ENCODE peak calls at places on chromosome 19, in six cellular contexts. P is activated CD4-positive, CD25-positive, alpha-beta regulatory T cell treated with anti-CD3 and anti-CD28 coated beads, Interleukin-2, amount 50 U/mL, for 72 hours; E is HCT116; U is caudate nucleus; Y is left cardiac atrium; F is upper lobe of right lung. D is an unnamed sample.

GRCh38 chr19:55632463-55632834 is 8.1 kb upstream of the ZNF784 start:
- DNase-seq in Y (peak), P (peak), U (peak), F (peak), E (peak), D (peak)

GRCh38 chr19:11530432-11530831 is 1.5 kb upstream of the ECSIT start:
- DNase-seq in F (peak), Y (peak), E (peak), P (peak), U (peak), D (peak)

GRCh38 chr19:15250635-15250993 is 18.4 kb upstream of the EPHX3 start:
- DNase-seq in F (no peak), Y (no peak), U (no peak), E (no peak), P (no peak), D (no peak)

GRCh38 chr19:15101479-15102082 is 5.6 kb upstream of the SYDE1 start:
- DNase-seq in P (peak), F (no peak), E (peak), U (no peak), Y (no peak), D (peak)

GRCh38 chr19:28644261-28644660 is 568.7 kb downstream of the UQCRFS1 start:
- DNase-seq in E (no peak), P (no peak), U (no peak), F (no peak), Y (no peak), D (no peak)

GRCh38 chr19:10927691-10928562 is 512 bp downstream of the YIPF2 start:
- DNase-seq in F (no peak), Y (no peak), E (no peak), P (peak), U (no peak), D (no peak)

GRCh38 chr19:1066251-1066747 is 668 bp upstream of the ARHGAP45 start:
- DNase-seq in Y (no peak), F (no peak), E (no peak), P (no peak), U (no peak), D (peak)

GRCh38 chr19:48897181-48897580 is 1.4 kb downstream of the TULP2 start:
- DNase-seq in Y (no peak), E (no peak), F (no peak), P (no peak), U (no peak), D (no peak)

GRCh38 chr19:7515471-7516226 is at the start of gene ZNF358:
- DNase-seq in P (no peak), U (peak), E (no peak), Y (peak), F (peak), D (peak)

GRCh38 chr19:31890230-31890629 is 455.2 kb upstream of the ZNF507 start:
- DNase-seq in Y (no peak), U (no peak), E (no peak), F (no peak), P (no peak), D (no peak)

GRCh38 chr19:40403262-40403984 is 9.8 kb downstream of the PRX start:
- DNase-seq in F (peak), Y (peak), P (peak), U (peak), E (peak), D (peak)

GRCh38 chr19:35977446-35978222 is 17.4 kb upstream of the SDHAF1 start:
- DNase-seq in F (no peak), Y (no peak), E (peak), P (no peak), U (no peak), D (peak)

GRCh38 chr19:46216612-46217011 is 12.9 kb upstream of the IGFL1 start:
- DNase-seq in E (no peak), U (no peak), Y (no peak), F (no peak), P (no peak), D (no peak)

GRCh38 chr19:31555634-31556215 is 206.5 kb upstream of the TSHZ3 start:
- DNase-seq in U (no peak), E (no peak), Y (no peak), P (no peak), F (no peak), D (peak)

GRCh38 chr19:17394891-17395415 is 957 bp upstream of the CCDC194 start:
- DNase-seq in U (no peak), E (peak), P (peak), F (peak), Y (peak), D (peak)

GRCh38 chr19:2625434-2625833 is 77.1 kb downstream of the GNG7 start:
- DNase-seq in E (no peak), Y (no peak), U (no peak), P (no peak), F (peak), D (no peak)

GRCh38 chr19:49473868-49474544 is at the start of gene FLT3LG:
- DNase-seq in P (peak), F (peak), U (peak), Y (peak), E (no peak), D (peak)

GRCh38 chr19:14004619-14005380 is 1.3 kb downstream of the RFX1 start:
- DNase-seq in P (no peak), E (no peak), Y (peak), U (no peak), F (peak), D (no peak)